ENCODE peak calls at places on chromosomes 2 and 18, in eight cellular contexts. One of them, this sample, is unnamed.

GRCh38 chr2:69958480-69958879 is 3.0 kb downstream of the ASPRV1 start:
- DNase-seq in stomach: peak; percentile 5
- DNase-seq in cardiac muscle cell: no peak
- DNase-seq in heart right ventricle: no peak
- DNase-seq in OCI-LY7: no peak
- DNase-seq in GM23338: no peak
- DNase-seq in hepatocyte: no peak
- DNase-seq in tibial nerve: no peak
- DNase-seq in this sample: no peak

GRCh38 chr2:230924470-230925341 is at the start of gene GPR55:
- DNase-seq in GM23338: peak; percentile 83
- DNase-seq in hepatocyte: no peak
- DNase-seq in heart right ventricle: no peak
- DNase-seq in OCI-LY7: peak; percentile 25
- DNase-seq in stomach: peak; percentile 24
- DNase-seq in tibial nerve: no peak
- DNase-seq in cardiac muscle cell: no peak
- DNase-seq in this sample: no peak

GRCh38 chr18:50659091-50660003 is 99.5 kb downstream of the MAPK4 start:
- DNase-seq in OCI-LY7: no peak
- DNase-seq in heart right ventricle: no peak
- DNase-seq in tibial nerve: no peak
- DNase-seq in GM23338: no peak
- DNase-seq in stomach: no peak
- DNase-seq in hepatocyte: peak; percentile 74
- DNase-seq in cardiac muscle cell: peak; percentile 90
- DNase-seq in this sample: no peak

GRCh38 chr2:161085041-161085598 is 75.1 kb upstream of the TANK start:
- DNase-seq in heart right ventricle: no peak
- DNase-seq in OCI-LY7: no peak
- DNase-seq in GM23338: no peak
- DNase-seq in stomach: no peak
- DNase-seq in cardiac muscle cell: no peak
- DNase-seq in tibial nerve: no peak
- DNase-seq in hepatocyte: no peak
- DNase-seq in this sample: no peak

GRCh38 chr18:27996792-27997191 is 180.1 kb downstream of the CDH2 start:
- DNase-seq in cardiac muscle cell: peak; percentile 36
- DNase-seq in stomach: no peak
- DNase-seq in tibial nerve: no peak
- DNase-seq in OCI-LY7: no peak
- DNase-seq in GM23338: no peak
- DNase-seq in hepatocyte: no peak
- DNase-seq in heart right ventricle: no peak
- DNase-seq in this sample: peak; percentile 26

GRCh38 chr2:237714690-237715458 is 83.7 kb upstream of the RBM44 start:
- DNase-seq in cardiac muscle cell: peak; percentile 66
- DNase-seq in hepatocyte: no peak
- DNase-seq in stomach: no peak
- DNase-seq in heart right ventricle: no peak
- DNase-seq in GM23338: peak; percentile 61
- DNase-seq in tibial nerve: no peak
- DNase-seq in OCI-LY7: no peak
- DNase-seq in this sample: no peak

GRCh38 chr2:234998404-234999211 is 46.8 kb downstream of the SH3BP4 start:
- DNase-seq in cardiac muscle cell: no peak
- DNase-seq in tibial nerve: no peak
- DNase-seq in hepatocyte: peak; percentile 58
- DNase-seq in OCI-LY7: no peak
- DNase-seq in heart right ventricle: no peak
- DNase-seq in stomach: peak; percentile 78
- DNase-seq in GM23338: no peak
- DNase-seq in this sample: peak; percentile 86

GRCh38 chr2:219402665-219403515 is 15.2 kb upstream of the DNPEP start:
- DNase-seq in GM23338: peak; percentile 95
- DNase-seq in OCI-LY7: peak; percentile 79
- DNase-seq in stomach: peak; percentile 64
- DNase-seq in heart right ventricle: no peak
- DNase-seq in hepatocyte: peak; percentile 92
- DNase-seq in cardiac muscle cell: peak; percentile 92
- DNase-seq in tibial nerve: peak; percentile 38
- DNase-seq in this sample: peak; percentile 95

GRCh38 chr2:159600752-159601151 is 15.6 kb downstream of the BAZ2B start:
- DNase-seq in cardiac muscle cell: peak; percentile 41
- DNase-seq in heart right ventricle: no peak
- DNase-seq in GM23338: no peak
- DNase-seq in hepatocyte: no peak
- DNase-seq in OCI-LY7: no peak
- DNase-seq in stomach: no peak
- DNase-seq in tibial nerve: no peak
- DNase-seq in this sample: no peak

GRCh38 chr2:126666003-126666402 is 10.0 kb downstream of the GYPC start:
- DNase-seq in stomach: no peak
- DNase-seq in hepatocyte: no peak
- DNase-seq in tibial nerve: no peak
- DNase-seq in cardiac muscle cell: no peak
- DNase-seq in heart right ventricle: no peak
- DNase-seq in GM23338: no peak
- DNase-seq in OCI-LY7: peak; percentile 59
- DNase-seq in this sample: no peak

DNA sequence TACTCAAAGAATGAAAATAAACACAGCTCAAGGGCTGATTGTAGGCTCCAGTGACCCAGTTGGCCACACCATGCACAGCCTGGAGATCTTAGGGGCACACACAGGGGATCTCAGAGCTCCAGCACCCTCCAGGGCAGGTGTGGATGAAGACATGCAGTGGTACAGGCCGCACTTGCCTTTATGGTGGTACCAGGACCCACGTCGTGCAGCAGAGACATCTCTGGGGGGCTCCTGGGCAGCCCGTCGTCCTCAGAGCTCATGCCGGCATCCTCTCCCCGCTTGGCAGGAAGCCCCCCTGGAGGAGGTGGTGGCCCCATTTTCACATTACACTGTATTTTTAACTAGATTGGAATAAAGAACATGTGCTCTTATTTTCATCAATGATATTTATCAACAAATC is 101.2 kb upstream of the MGAT4A start:
- DNase-seq in hepatocyte: no peak
- DNase-seq in OCI-LY7: no peak
- DNase-seq in heart right ventricle: no peak
- DNase-seq in tibial nerve: no peak
- DNase-seq in GM23338: no peak
- DNase-seq in cardiac muscle cell: no peak
- DNase-seq in stomach: no peak
- DNase-seq in this sample: no peak
- H3K4me1 ChIP-seq in hepatocyte: no peaks in the 10 kb centered on the region
- H3K4me1 ChIP-seq in OCI-LY7: peaks cover 15% of the 10 kb centered on the region
- H3K4me1 ChIP-seq in heart right ventricle: peaks cover 29% of the 10 kb centered on the region
- H3K4me1 ChIP-seq in tibial nerve: no peaks in the 10 kb centered on the region
- H3K4me1 ChIP-seq in GM23338: no peaks in the 10 kb centered on the region
- H3K4me1 ChIP-seq in cardiac muscle cell: no peaks in the 10 kb centered on the region
- H3K4me1 ChIP-seq in stomach: peaks cover 27% of the 10 kb centered on the region
- H3K4me1 ChIP-seq in this sample: no peaks in the 10 kb centered on the region

DNA sequence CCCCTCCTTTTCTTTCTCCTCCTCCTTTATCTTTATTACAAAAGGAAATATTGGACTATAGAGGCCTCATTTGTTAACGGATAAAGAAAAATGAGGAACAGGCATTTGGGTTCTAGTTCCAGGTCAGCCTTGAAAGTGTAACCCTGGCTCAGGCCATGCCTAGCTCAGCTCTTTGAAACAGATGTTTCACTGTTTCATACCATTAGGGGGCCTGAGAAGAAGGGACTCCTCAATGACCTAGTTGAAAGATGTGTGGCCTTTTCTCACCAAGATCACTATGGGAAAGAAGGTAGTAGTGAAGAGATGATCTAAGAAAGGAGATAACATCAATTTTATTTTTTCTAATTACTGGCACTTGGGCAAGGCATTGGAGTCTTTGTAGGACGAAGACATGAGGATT is 952.7 kb downstream of the SLC4A3 start:
- DNase-seq in hepatocyte: no peak
- DNase-seq in tibial nerve: no peak
- DNase-seq in heart right ventricle: no peak
- DNase-seq in GM23338: no peak
- DNase-seq in cardiac muscle cell: no peak
- DNase-seq in OCI-LY7: no peak
- DNase-seq in stomach: no peak
- DNase-seq in this sample: no peak
- TF ChIP-seq CTCF in hepatocyte: no peak
- TF ChIP-seq CTCF in tibial nerve: no peak
- TF ChIP-seq CTCF in heart right ventricle: no peak
- TF ChIP-seq CTCF in GM23338: no peak
- TF ChIP-seq CTCF in cardiac muscle cell: no peak
- TF ChIP-seq CTCF in OCI-LY7: no peak
- TF ChIP-seq CTCF in stomach: no peak
- TF ChIP-seq CTCF in this sample: no peak

DNA sequence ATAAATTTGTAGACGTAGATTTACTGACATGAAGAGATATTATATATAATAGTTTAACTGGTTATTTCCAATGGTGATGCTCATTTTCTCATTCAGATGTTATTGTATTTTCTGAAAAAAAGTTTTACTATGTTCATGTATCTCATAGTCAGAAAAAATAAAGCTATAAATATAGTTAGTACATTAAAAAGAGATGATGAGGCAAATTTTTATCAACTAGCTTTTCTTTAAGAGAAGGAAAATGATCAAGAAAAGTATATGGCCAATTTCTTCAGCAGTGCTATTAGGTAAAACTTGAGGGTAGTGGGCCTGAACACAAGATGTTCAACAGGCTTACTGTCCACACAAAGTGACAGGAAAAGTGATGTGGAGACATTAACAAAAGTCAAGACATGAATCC is 11.7 kb downstream of the TTC21B start:
- DNase-seq in hepatocyte: no peak
- DNase-seq in tibial nerve: no peak
- DNase-seq in cardiac muscle cell: no peak
- DNase-seq in GM23338: no peak
- DNase-seq in stomach: no peak
- DNase-seq in OCI-LY7: no peak
- DNase-seq in heart right ventricle: no peak
- DNase-seq in this sample: no peak
- H3K36me3 ChIP-seq in hepatocyte: no peaks in the 10 kb centered on the region
- H3K36me3 ChIP-seq in tibial nerve: peaks cover 51% of the 10 kb centered on the region
- H3K36me3 ChIP-seq in cardiac muscle cell: peaks cover 42% of the 10 kb centered on the region
- H3K36me3 ChIP-seq in GM23338: peaks cover 24% of the 10 kb centered on the region
- H3K36me3 ChIP-seq in stomach: peaks cover 4% of the 10 kb centered on the region
- H3K36me3 ChIP-seq in OCI-LY7: peaks cover 82% of the 10 kb centered on the region
- H3K36me3 ChIP-seq in heart right ventricle: peaks cover 32% of the 10 kb centered on the region
- H3K36me3 ChIP-seq in this sample: peaks cover 27% of the 10 kb centered on the region

DNA sequence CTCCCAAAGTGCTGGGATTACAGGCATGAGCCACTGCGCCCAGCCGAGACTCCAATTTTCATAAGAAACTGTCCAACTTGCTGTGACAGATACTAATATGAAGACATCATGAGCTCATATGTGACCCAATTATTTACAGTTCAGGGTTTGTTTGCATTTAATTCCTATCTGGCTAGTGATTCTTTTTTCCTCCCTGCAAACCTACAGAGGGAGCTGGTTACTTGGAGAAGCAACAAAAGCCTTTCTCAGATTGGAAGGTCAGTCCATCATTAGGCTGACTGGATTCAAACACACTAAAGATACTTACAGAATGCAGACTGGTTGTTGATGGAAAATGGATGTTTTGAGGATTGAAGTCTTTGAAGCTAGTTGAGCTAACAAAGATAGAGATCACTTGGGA is 176.4 kb downstream of the ANKRD44 start:
- DNase-seq in cardiac muscle cell: no peak
- DNase-seq in GM23338: no peak
- DNase-seq in OCI-LY7: no peak
- DNase-seq in heart right ventricle: no peak
- DNase-seq in hepatocyte: no peak
- DNase-seq in tibial nerve: no peak
- DNase-seq in stomach: no peak
- DNase-seq in this sample: no peak
- H3K4me1 ChIP-seq in cardiac muscle cell: peaks cover 21% of the 10 kb centered on the region
- H3K4me1 ChIP-seq in GM23338: no peaks in the 10 kb centered on the region
- H3K4me1 ChIP-seq in OCI-LY7: peaks cover 64% of the 10 kb centered on the region
- H3K4me1 ChIP-seq in heart right ventricle: peaks cover 20% of the 10 kb centered on the region
- H3K4me1 ChIP-seq in hepatocyte: no peaks in the 10 kb centered on the region
- H3K4me1 ChIP-seq in tibial nerve: peaks cover 34% of the 10 kb centered on the region
- H3K4me1 ChIP-seq in stomach: peaks cover 22% of the 10 kb centered on the region
- H3K4me1 ChIP-seq in this sample: peaks cover 22% of the 10 kb centered on the region

GRCh38 chr2:67213677-67214402 is 183.3 kb upstream of the ETAA1 start:
- DNase-seq in stomach: no peak
- DNase-seq in cardiac muscle cell: no peak
- DNase-seq in GM23338: no peak
- DNase-seq in hepatocyte: no peak
- DNase-seq in tibial nerve: no peak
- DNase-seq in OCI-LY7: no peak
- DNase-seq in heart right ventricle: no peak
- DNase-seq in this sample: no peak

GRCh38 chr2:67213270-67213670 is 183.9 kb upstream of the ETAA1 start:
- DNase-seq in tibial nerve: no peak
- DNase-seq in heart right ventricle: no peak
- DNase-seq in cardiac muscle cell: no peak
- DNase-seq in GM23338: peak; percentile 28
- DNase-seq in hepatocyte: no peak
- DNase-seq in stomach: no peak
- DNase-seq in OCI-LY7: no peak
- DNase-seq in this sample: no peak

GRCh38 chr2:67214585-67215184 is 182.4 kb upstream of the ETAA1 start:
- DNase-seq in cardiac muscle cell: no peak
- DNase-seq in OCI-LY7: no peak
- DNase-seq in hepatocyte: no peak
- DNase-seq in heart right ventricle: no peak
- DNase-seq in tibial nerve: no peak
- DNase-seq in stomach: no peak
- DNase-seq in GM23338: no peak
- DNase-seq in this sample: no peak

GRCh38 chr2:67209107-67209506 is 188.0 kb upstream of the ETAA1 start:
- DNase-seq in GM23338: no peak
- DNase-seq in OCI-LY7: no peak
- DNase-seq in cardiac muscle cell: peak; percentile 6
- DNase-seq in heart right ventricle: no peak
- DNase-seq in tibial nerve: no peak
- DNase-seq in hepatocyte: no peak
- DNase-seq in stomach: no peak
- DNase-seq in this sample: no peak

DNA sequence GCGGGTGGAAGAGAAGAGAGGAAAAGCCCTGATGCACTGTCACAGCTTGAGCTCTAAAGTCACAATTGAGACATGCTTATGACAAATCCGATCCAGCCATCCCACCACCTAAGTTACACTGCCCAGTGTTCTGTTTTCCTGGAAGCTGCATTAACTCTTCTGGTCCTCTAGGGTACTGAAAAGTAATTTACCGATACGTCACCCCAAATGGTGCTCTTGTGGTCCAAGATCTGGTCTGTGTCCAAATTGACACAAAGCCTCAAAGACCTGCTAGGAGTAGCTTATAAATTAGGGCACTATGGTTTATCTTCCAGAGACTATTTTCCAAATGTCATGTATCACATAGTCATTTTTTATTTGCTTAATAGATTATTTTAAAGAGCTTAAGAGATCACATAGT is 186.7 kb upstream of the ETAA1 start:
- DNase-seq in stomach: no peak
- DNase-seq in tibial nerve: no peak
- DNase-seq in GM23338: peak; percentile 46
- DNase-seq in heart right ventricle: no peak
- DNase-seq in OCI-LY7: no peak
- DNase-seq in cardiac muscle cell: no peak
- DNase-seq in hepatocyte: no peak
- DNase-seq in this sample: peak; percentile 23
- TF ChIP-seq CTCF in stomach: no peak
- TF ChIP-seq CTCF in tibial nerve: no peak
- TF ChIP-seq CTCF in GM23338: peak; percentile 34
- TF ChIP-seq CTCF in heart right ventricle: no peak
- TF ChIP-seq CTCF in OCI-LY7: peak; percentile 18
- TF ChIP-seq CTCF in cardiac muscle cell: no peak
- TF ChIP-seq CTCF in hepatocyte: no peak
- TF ChIP-seq CTCF in this sample: no peak